ENCODE peak calls at places on chromosomes 3 and 15, in six cellular contexts. T is stimulated activated CD8-positive, alpha-beta memory T cell treated with anti-CD3 and anti-CD28 coated beads, Interleukin-2, amount 100 ng/mL, for 48 hours; B is DMS153; H is stimulated activated CD4-positive, alpha-beta T cell treated with anti-CD3 and anti-CD28 coated beads, Interleukin-1b, Interleukin-23, amount 100 ng/mL, for 1 hour; J is HL-60; N is SW480. Z is an unnamed sample.

GRCh38 chr3:63128380-63128779 is 149.7 kb upstream of the SYNPR start:
- DNase-seq in T (no peak), B (no peak), H (no peak), J (no peak), N (no peak), Z (no peak)

GRCh38 chr15:59053482-59053881 is 51.5 kb upstream of the CCNB2 start:
- DNase-seq in T (no peak), B (no peak), H (no peak), J (no peak), N (no peak), Z (no peak)

GRCh38 chr3:38334656-38335055 is 11.9 kb upstream of the XYLB start:
- DNase-seq in T (no peak), B (no peak), H (no peak), J (no peak), N (no peak), Z (no peak)

GRCh38 chr3:20141841-20142240 is 44.2 kb downstream of the SGO1 start:
- DNase-seq in T (no peak), B (peak; percentile 5), H (no peak), J (no peak), N (no peak), Z (no peak)

GRCh38 chr15:32029862-32030781 is at the start of gene CHRNA7:
- DNase-seq in T (peak; percentile 24), B (peak; percentile 24), H (no peak), J (peak; percentile 25), N (peak; percentile 70), Z (peak; percentile 79)

GRCh38 chr15:64630403-64631107 is 144.8 kb downstream of the RBPMS2 start:
- DNase-seq in T (no peak), B (no peak), H (no peak), J (no peak), N (no peak), Z (no peak)

GRCh38 chr15:61750271-61751084 is 309.8 kb downstream of the VPS13C start:
- DNase-seq in T (no peak), B (no peak), H (no peak), J (no peak), N (no peak), Z (no peak)

GRCh38 chr3:51968883-51969674 is 1.8 kb upstream of the PCBP4 start:
- DNase-seq in T (no peak), B (no peak), H (no peak), J (no peak), N (no peak), Z (no peak)

GRCh38 chr3:49092948-49093852 is 671 bp downstream of the QRICH1 start:
- DNase-seq in T (peak; percentile 82), B (peak; percentile 1), H (peak; percentile 35), J (peak; percentile 67), N (peak; percentile 67), Z (peak; percentile 95)

GRCh38 chr3:11706604-11707003 is 62.9 kb upstream of the VGLL4 start:
- DNase-seq in T (no peak), B (no peak), H (no peak), J (no peak), N (no peak), Z (no peak)

GRCh38 chr3:101017048-101017447 is 23.8 kb upstream of the ABI3BP start:
- DNase-seq in T (no peak), B (no peak), H (no peak), J (no peak), N (no peak), Z (no peak)

GRCh38 chr3:41195970-41196369 is 3.3 kb upstream of the CTNNB1 start:
- DNase-seq in T (no peak), B (no peak), H (no peak), J (no peak), N (no peak), Z (no peak)

GRCh38 chr15:62485170-62485720 is 320.2 kb upstream of the C2CD4B start:
- DNase-seq in T (no peak), B (no peak), H (no peak), J (no peak), N (no peak), Z (no peak)

GRCh38 chr3:58287354-58287753 is 18.7 kb upstream of the RPP14 start:
- DNase-seq in T (no peak), B (no peak), H (no peak), J (no peak), N (no peak), Z (no peak)

Z was measured in spleen.